ENCODE peak calls at places on chromosomes 6 and 20, in six cellular contexts. O is T-helper 1 cell; H is activated B cell treated with CpG ODN at 0.5 μM for 24 hours; R is activated CD4-positive, alpha-beta T cell treated with anti-CD3 and anti-CD28 coated beads for 48 hours; K is NCI-H1436; I is mucosa of gallbladder. X is an unnamed sample.

GRCh38 chr6:36839819-36840379 is 655 bp upstream of the CPNE5 start:
- DNase-seq in O (peak; percentile 25), H (peak; percentile 36), R (peak; percentile 52), K (peak; percentile 19), I (no peak), X (no peak)

GRCh38 chr20:59144179-59144830 is 19.3 kb upstream of the ZNF831 start:
- DNase-seq in O (no peak), H (no peak), R (peak; percentile 57), K (no peak), I (no peak), X (no peak)

GRCh38 chr6:76701610-76702009 is 629.1 kb upstream of the IMPG1 start:
- DNase-seq in O (no peak), H (no peak), R (no peak), K (no peak), I (no peak), X (no peak)

GRCh38 chr6:129251669-129252376 is 368.9 kb downstream of the LAMA2 start:
- DNase-seq in O (peak; percentile 11), H (no peak), R (peak; percentile 64), K (no peak), I (peak; percentile 56), X (peak; percentile 31)

GRCh38 chr6:42451146-42451594 is 556 bp downstream of the TRERF1 start:
- DNase-seq in O (no peak), H (no peak), R (no peak), K (peak; percentile 3), I (no peak), X (no peak)

GRCh38 chr20:61770203-61770602 is 295.5 kb downstream of the TAF4 start:
- DNase-seq in O (no peak), H (no peak), R (no peak), K (no peak), I (no peak), X (no peak)

GRCh38 chr20:19427480-19427879 is 215.0 kb downstream of the SLC24A3 start:
- DNase-seq in O (no peak), H (no peak), R (no peak), K (no peak), I (no peak), X (no peak)

GRCh38 chr6:53250137-53250760 is 98.5 kb downstream of the ELOVL5 start:
- DNase-seq in O (no peak), H (no peak), R (no peak), K (no peak), I (no peak), X (no peak)

GRCh38 chr6:144894240-144894639 is 609.1 kb downstream of the UTRN start:
- DNase-seq in O (no peak), H (no peak), R (no peak), K (no peak), I (no peak), X (no peak)

GRCh38 chr6:14734416-14735340 is 511.2 kb upstream of the JARID2 start:
- DNase-seq in O (no peak), H (no peak), R (peak; percentile 63), K (no peak), I (no peak), X (peak; percentile 58)

GRCh38 chr6:99349620-99350141 is at the start of gene FAXC:
- DNase-seq in O (no peak), H (no peak), R (peak; percentile 12), K (peak; percentile 66), I (peak; percentile 16), X (no peak)

GRCh38 chr6:21942910-21943309 is 349.4 kb downstream of the SOX4 start:
- DNase-seq in O (no peak), H (no peak), R (no peak), K (no peak), I (no peak), X (no peak)

GRCh38 chr6:41697902-41698349 is 37.5 kb downstream of the TFEB start:
- DNase-seq in O (no peak), H (no peak), R (no peak), K (no peak), I (no peak), X (no peak)

GRCh38 chr6:46526607-46527006 is 35.4 kb upstream of the RCAN2 start:
- DNase-seq in O (no peak), H (no peak), R (no peak), K (no peak), I (no peak), X (no peak)

GRCh38 chr6:52389626-52390360 is 27.8 kb downstream of the PAQR8 start:
- DNase-seq in O (peak; percentile 42), H (no peak), R (peak; percentile 72), K (no peak), I (peak; percentile 91), X (no peak)